ENCODE peak calls at places on chromosomes 5 and 9, in four cellular contexts. One of them, this sample, is unnamed.

GRCh38 chr5:84961903-84962302 is 577.2 kb upstream of the EDIL3 start:
- DNase-seq in upper lobe of right lung: no peak
- DNase-seq in fibroblast of mammary gland: no peak
- DNase-seq in tibial artery: no peak
- DNase-seq in this sample: no peak

GRCh38 chr9:26888271-26888670 is 4.3 kb downstream of the CAAP1 start:
- DNase-seq in upper lobe of right lung: no peak
- DNase-seq in fibroblast of mammary gland: no peak
- DNase-seq in tibial artery: no peak
- DNase-seq in this sample: no peak

GRCh38 chr5:65986050-65986451 is 59.7 kb downstream of the ERBIN start:
- DNase-seq in upper lobe of right lung: no peak
- DNase-seq in fibroblast of mammary gland: peak; percentile 85
- DNase-seq in tibial artery: no peak
- DNase-seq in this sample: no peak

GRCh38 chr9:38650564-38650963 is 30.2 kb upstream of the ANKRD18A start:
- DNase-seq in upper lobe of right lung: no peak
- DNase-seq in fibroblast of mammary gland: no peak
- DNase-seq in tibial artery: no peak
- DNase-seq in this sample: no peak

GRCh38 chr5:39775058-39775457 is 350.3 kb upstream of the DAB2 start:
- DNase-seq in upper lobe of right lung: no peak
- DNase-seq in fibroblast of mammary gland: peak; percentile 39
- DNase-seq in tibial artery: no peak
- DNase-seq in this sample: no peak

GRCh38 chr9:134390537-134390936 is 64.3 kb downstream of the RXRA start:
- DNase-seq in upper lobe of right lung: no peak
- DNase-seq in fibroblast of mammary gland: no peak
- DNase-seq in tibial artery: no peak
- DNase-seq in this sample: peak; percentile 84

GRCh38 chr9:127290666-127291065 is 26.1 kb downstream of the GARNL3 start:
- DNase-seq in tibial artery: no peak
- DNase-seq in upper lobe of right lung: no peak
- DNase-seq in fibroblast of mammary gland: no peak
- DNase-seq in this sample: no peak

GRCh38 chr9:22097712-22098111 is 88.6 kb upstream of the CDKN2B start:
- DNase-seq in fibroblast of mammary gland: peak; percentile 91
- DNase-seq in tibial artery: no peak
- DNase-seq in upper lobe of right lung: no peak
- DNase-seq in this sample: no peak

GRCh38 chr5:149493316-149493715 is 57.9 kb downstream of the CSNK1A1 start:
- DNase-seq in upper lobe of right lung: no peak
- DNase-seq in fibroblast of mammary gland: no peak
- DNase-seq in tibial artery: no peak
- DNase-seq in this sample: no peak

GRCh38 chr9:33190021-33190420 is 22.9 kb upstream of the B4GALT1 start:
- DNase-seq in upper lobe of right lung: no peak
- DNase-seq in fibroblast of mammary gland: no peak
- DNase-seq in tibial artery: no peak
- DNase-seq in this sample: no peak

GRCh38 chr9:125861405-125862063 is 114.4 kb downstream of the PBX3 start:
- DNase-seq in fibroblast of mammary gland: peak; percentile 50
- DNase-seq in tibial artery: no peak
- DNase-seq in upper lobe of right lung: no peak
- DNase-seq in this sample: no peak

GRCh38 chr5:95020382-95020781 is 264.5 kb downstream of the MCTP1 start:
- DNase-seq in fibroblast of mammary gland: no peak
- DNase-seq in tibial artery: no peak
- DNase-seq in upper lobe of right lung: no peak
- DNase-seq in this sample: no peak

GRCh38 chr5:159440948-159441347 is 110.7 kb upstream of the IL12B start:
- DNase-seq in upper lobe of right lung: no peak
- DNase-seq in tibial artery: no peak
- DNase-seq in fibroblast of mammary gland: no peak
- DNase-seq in this sample: no peak

GRCh38 chr5:173486355-173486754 is 130.1 kb downstream of the BOD1 start:
- DNase-seq in upper lobe of right lung: no peak
- DNase-seq in tibial artery: peak; percentile 65
- DNase-seq in fibroblast of mammary gland: no peak
- DNase-seq in this sample: no peak

GRCh38 chr5:122311888-122312669 is at the start of gene SNCAIP:
- DNase-seq in upper lobe of right lung: peak; percentile 75
- DNase-seq in tibial artery: peak; percentile 77
- DNase-seq in fibroblast of mammary gland: peak; percentile 33
- DNase-seq in this sample: peak; percentile 57

GRCh38 chr5:156584856-156585255 is 257.9 kb downstream of the SGCD start:
- DNase-seq in tibial artery: no peak
- DNase-seq in upper lobe of right lung: no peak
- DNase-seq in fibroblast of mammary gland: no peak
- DNase-seq in this sample: no peak

GRCh38 chr5:17218353-17219005 is 1.0 kb downstream of the BASP1 start:
- DNase-seq in tibial artery: peak; percentile 71
- DNase-seq in fibroblast of mammary gland: peak; percentile 83
- DNase-seq in upper lobe of right lung: peak; percentile 72
- DNase-seq in this sample: peak; percentile 40

GRCh38 chr5:137367951-137368350 is 131.2 kb downstream of the SPOCK1 start:
- DNase-seq in fibroblast of mammary gland: no peak
- DNase-seq in tibial artery: no peak
- DNase-seq in upper lobe of right lung: no peak
- DNase-seq in this sample: no peak

GRCh38 chr9:97889941-97890557 is 32.3 kb downstream of the TRMO start:
- DNase-seq in fibroblast of mammary gland: peak; percentile 28
- DNase-seq in upper lobe of right lung: peak; percentile 74
- DNase-seq in tibial artery: no peak
- DNase-seq in this sample: peak; percentile 68

GRCh38 chr9:107942870-107943269 is 453.3 kb upstream of the KLF4 start:
- DNase-seq in tibial artery: no peak
- DNase-seq in fibroblast of mammary gland: peak; percentile 31
- DNase-seq in upper lobe of right lung: no peak
- DNase-seq in this sample: no peak

GRCh38 chr5:83142526-83142925 is 65.2 kb downstream of the XRCC4 start:
- DNase-seq in upper lobe of right lung: no peak
- DNase-seq in tibial artery: no peak
- DNase-seq in fibroblast of mammary gland: no peak
- DNase-seq in this sample: no peak

GRCh38 chr9:97418894-97419293 is 7.0 kb downstream of the TDRD7 start:
- DNase-seq in upper lobe of right lung: no peak
- DNase-seq in fibroblast of mammary gland: no peak
- DNase-seq in tibial artery: no peak
- DNase-seq in this sample: no peak

GRCh38 chr5:124718376-124718775 is 28.1 kb downstream of the ZNF608 start:
- DNase-seq in tibial artery: no peak
- DNase-seq in upper lobe of right lung: no peak
- DNase-seq in fibroblast of mammary gland: no peak
- DNase-seq in this sample: no peak

GRCh38 chr5:139646912-139647391 is 1.2 kb upstream of the CXXC5 start:
- DNase-seq in fibroblast of mammary gland: no peak
- DNase-seq in tibial artery: peak; percentile 67
- DNase-seq in upper lobe of right lung: peak; percentile 69
- DNase-seq in this sample: no peak

GRCh38 chr5:79829260-79829659 is 139.6 kb downstream of the CMYA5 start:
- DNase-seq in tibial artery: no peak
- DNase-seq in fibroblast of mammary gland: no peak
- DNase-seq in upper lobe of right lung: no peak
- DNase-seq in this sample: no peak
- TF ChIP-seq CTCF in tibial artery: no peak
- TF ChIP-seq CTCF in fibroblast of mammary gland: peak; percentile 29
- TF ChIP-seq CTCF in upper lobe of right lung: peak; percentile 5
- TF ChIP-seq CTCF in this sample: no peak

GRCh38 chr5:81305783-81306182 is 4.4 kb downstream of the ZCCHC9 start:
- DNase-seq in fibroblast of mammary gland: no peak
- DNase-seq in upper lobe of right lung: no peak
- DNase-seq in tibial artery: no peak
- DNase-seq in this sample: peak; percentile 17
- TF ChIP-seq CTCF in fibroblast of mammary gland: no peak
- TF ChIP-seq CTCF in upper lobe of right lung: no peak
- TF ChIP-seq CTCF in tibial artery: no peak
- TF ChIP-seq CTCF in this sample: no peak

GRCh38 chr9:137987244-137988030 is 109.9 kb downstream of the CACNA1B start:
- DNase-seq in tibial artery: peak; percentile 37
- DNase-seq in upper lobe of right lung: no peak
- DNase-seq in fibroblast of mammary gland: no peak
- DNase-seq in this sample: no peak

GRCh38 chr9:137989156-137989555 is 111.6 kb downstream of the CACNA1B start:
- DNase-seq in fibroblast of mammary gland: no peak
- DNase-seq in tibial artery: no peak
- DNase-seq in upper lobe of right lung: no peak
- DNase-seq in this sample: no peak

GRCh38 chr9:137988701-137989100 is 111.1 kb downstream of the CACNA1B start:
- DNase-seq in upper lobe of right lung: no peak
- DNase-seq in fibroblast of mammary gland: no peak
- DNase-seq in tibial artery: peak; percentile 40
- DNase-seq in this sample: no peak

GRCh38 chr9:137988051-137988450 is 110.5 kb downstream of the CACNA1B start:
- DNase-seq in fibroblast of mammary gland: no peak
- DNase-seq in upper lobe of right lung: no peak
- DNase-seq in tibial artery: peak; percentile 34
- DNase-seq in this sample: no peak

DNA sequence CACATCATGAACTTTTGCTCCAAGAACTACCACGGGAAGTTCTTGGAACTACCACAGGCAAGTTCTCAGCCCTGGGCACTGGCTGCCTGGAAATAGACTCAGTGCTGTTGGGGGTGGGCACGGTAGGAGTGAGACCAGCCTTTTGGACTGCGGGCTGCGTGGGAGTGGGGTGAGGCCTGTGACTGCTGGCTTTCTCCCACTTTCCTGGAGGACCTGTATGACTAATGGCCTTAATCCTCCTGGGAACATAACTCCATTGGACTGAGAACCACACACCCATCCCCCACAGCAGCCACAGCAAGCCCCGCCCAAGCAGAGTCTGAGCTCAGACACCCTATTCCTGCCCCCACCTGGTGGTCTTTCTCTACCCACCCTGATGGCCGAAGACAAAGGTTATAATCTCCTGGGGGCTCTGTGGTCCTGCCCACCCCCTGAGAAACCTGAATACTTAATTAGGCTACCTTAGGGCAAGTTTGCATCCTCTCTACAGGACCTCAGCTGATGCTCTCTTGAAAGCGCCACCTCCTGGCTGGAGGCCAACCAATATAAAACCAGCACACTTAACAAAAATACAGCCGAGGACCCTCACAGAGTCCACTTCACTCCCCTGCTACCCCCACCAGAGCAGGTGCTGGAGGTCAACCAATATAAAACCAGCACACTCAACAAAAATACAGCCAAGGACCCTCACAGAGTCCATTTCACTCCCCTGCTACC is 112.6 kb downstream of the CACNA1B start:
- DNase-seq in fibroblast of mammary gland: peak; percentile 7
- DNase-seq in upper lobe of right lung: peak; percentile 22
- DNase-seq in tibial artery: peak; percentile 44
- DNase-seq in this sample: no peak
- TF ChIP-seq CTCF in fibroblast of mammary gland: no peak
- TF ChIP-seq CTCF in upper lobe of right lung: no peak
- TF ChIP-seq CTCF in tibial artery: no peak
- TF ChIP-seq CTCF in this sample: no peak

GRCh38 chr5:73222173-73222572 is 49.2 kb downstream of the TMEM174 start:
- DNase-seq in tibial artery: no peak
- DNase-seq in fibroblast of mammary gland: no peak
- DNase-seq in upper lobe of right lung: no peak
- DNase-seq in this sample: no peak

GRCh38 chr5:73215891-73216610 is 43.1 kb downstream of the TMEM174 start:
- DNase-seq in fibroblast of mammary gland: peak; percentile 59
- DNase-seq in upper lobe of right lung: peak; percentile 89
- DNase-seq in tibial artery: peak; percentile 80
- DNase-seq in this sample: peak; percentile 85

GRCh38 chr5:73214921-73215490 is 42.0 kb downstream of the TMEM174 start:
- DNase-seq in tibial artery: no peak
- DNase-seq in fibroblast of mammary gland: no peak
- DNase-seq in upper lobe of right lung: no peak
- DNase-seq in this sample: no peak

GRCh38 chr5:73215525-73215890 is 42.5 kb downstream of the TMEM174 start:
- DNase-seq in tibial artery: no peak
- DNase-seq in fibroblast of mammary gland: no peak
- DNase-seq in upper lobe of right lung: no peak
- DNase-seq in this sample: no peak

GRCh38 chr5:73218552-73219171 is 45.7 kb downstream of the TMEM174 start:
- DNase-seq in fibroblast of mammary gland: peak; percentile 57
- DNase-seq in upper lobe of right lung: no peak
- DNase-seq in tibial artery: no peak
- DNase-seq in this sample: no peak
- TF ChIP-seq CTCF in fibroblast of mammary gland: peak; percentile 50
- TF ChIP-seq CTCF in upper lobe of right lung: no peak
- TF ChIP-seq CTCF in tibial artery: no peak
- TF ChIP-seq CTCF in this sample: no peak

GRCh38 chr5:138641547-138642298 is 66.5 kb upstream of the HSPA9 start:
- DNase-seq in fibroblast of mammary gland: peak; percentile 71
- DNase-seq in upper lobe of right lung: peak; percentile 80
- DNase-seq in tibial artery: peak; percentile 72
- DNase-seq in this sample: peak; percentile 64
- TF ChIP-seq CTCF in fibroblast of mammary gland: peak; percentile 83
- TF ChIP-seq CTCF in upper lobe of right lung: peak; percentile 72
- TF ChIP-seq CTCF in tibial artery: peak; percentile 57
- TF ChIP-seq CTCF in this sample: peak; percentile 82

GRCh38 chr9:93684806-93685553 is 108.6 kb downstream of the PHF2 start:
- DNase-seq in tibial artery: no peak
- DNase-seq in upper lobe of right lung: peak; percentile 29
- DNase-seq in fibroblast of mammary gland: no peak
- DNase-seq in this sample: no peak
- TF ChIP-seq CTCF in tibial artery: no peak
- TF ChIP-seq CTCF in upper lobe of right lung: no peak
- TF ChIP-seq CTCF in fibroblast of mammary gland: peak; percentile 9
- TF ChIP-seq CTCF in this sample: no peak

GRCh38 chr5:2780421-2781171 is 29.1 kb upstream of the IRX2 start:
- DNase-seq in fibroblast of mammary gland: no peak
- DNase-seq in tibial artery: no peak
- DNase-seq in upper lobe of right lung: peak; percentile 95
- DNase-seq in this sample: no peak
- TF ChIP-seq CTCF in fibroblast of mammary gland: no peak
- TF ChIP-seq CTCF in tibial artery: no peak
- TF ChIP-seq CTCF in upper lobe of right lung: no peak
- TF ChIP-seq CTCF in this sample: no peak

DNA sequence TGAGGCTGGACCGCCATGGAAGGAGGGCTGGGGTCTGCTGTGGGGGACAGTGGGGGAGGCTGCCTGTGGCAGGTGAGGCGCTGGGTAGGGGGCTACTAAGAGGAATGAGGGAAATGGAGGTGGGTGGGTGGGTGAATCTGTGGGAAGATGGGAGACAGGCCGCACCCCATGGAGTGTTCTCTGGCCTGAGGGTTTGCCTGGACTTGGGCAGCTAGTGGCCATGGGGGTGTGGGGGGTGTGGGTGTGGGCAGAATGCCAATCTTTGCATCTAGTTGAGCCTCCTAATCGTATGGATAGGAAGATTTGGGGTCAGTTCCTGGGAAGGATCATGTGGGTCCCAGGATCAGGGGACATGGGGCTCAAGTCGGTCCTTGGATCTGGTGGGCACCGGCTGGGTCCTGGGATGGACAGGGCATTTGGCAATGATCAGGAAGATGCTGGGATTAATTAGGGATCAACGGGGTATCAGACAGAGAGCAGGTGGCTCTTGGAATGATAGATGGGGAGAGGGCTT is 518 bp downstream of the ZDHHC12 start:
- DNase-seq in fibroblast of mammary gland: no peak
- DNase-seq in tibial artery: no peak
- DNase-seq in upper lobe of right lung: no peak
- DNase-seq in this sample: no peak
- TF ChIP-seq CTCF in fibroblast of mammary gland: no peak
- TF ChIP-seq CTCF in tibial artery: no peak
- TF ChIP-seq CTCF in upper lobe of right lung: no peak
- TF ChIP-seq CTCF in this sample: no peak

This sample was measured in GM13977.